ENCODE peak calls at places on chromosomes 12 and 14, in nine cellular contexts. Y, L, O, P, G, D, U, W and Q are unnamed samples.

GRCh38 chr12:119964123-119964522 is 24.9 kb upstream of the BICDL1 start:
- DNase-seq in Y (no peak), L (no peak), O (no peak), P (no peak), G (no peak), D (no peak), U (no peak), W (no peak), Q (no peak)

GRCh38 chr12:127145543-127145928 is 1121.4 kb upstream of the TMEM132C start:
- DNase-seq in Y (no peak), L (peak), O (no peak), P (no peak), G (no peak), D (no peak), U (no peak), W (no peak), Q (no peak)

GRCh38 chr12:93380480-93381121 is 2.9 kb downstream of the NUDT4 start:
- DNase-seq in Y (no peak), L (peak), O (no peak), P (peak), G (no peak), D (peak), U (peak), W (no peak), Q (no peak)

GRCh38 chr14:75428230-75429104 is 645 bp downstream of the JDP2 start:
- DNase-seq in Y (no peak), L (no peak), O (no peak), P (peak), G (peak), D (no peak), U (peak), W (no peak), Q (no peak)

GRCh38 chr12:69024907-69025306 is 91.9 kb upstream of the CPM start:
- DNase-seq in Y (no peak), L (peak), O (no peak), P (no peak), G (no peak), D (peak), U (peak), W (no peak), Q (no peak)

GRCh38 chr12:71768900-71769299 is 14.2 kb downstream of the RAB21 start:
- DNase-seq in Y (no peak), L (no peak), O (no peak), P (no peak), G (no peak), D (no peak), U (no peak), W (no peak), Q (no peak)

GRCh38 chr12:9706081-9706685 is 26.7 kb downstream of the CLECL1 start:
- DNase-seq in Y (no peak), L (no peak), O (no peak), P (no peak), G (no peak), D (peak), U (no peak), W (no peak), Q (no peak)

GRCh38 chr14:38419579-38419978 is 163.7 kb upstream of the CLEC14A start:
- DNase-seq in Y (no peak), L (no peak), O (no peak), P (peak), G (no peak), D (no peak), U (no peak), W (no peak), Q (no peak)

GRCh38 chr14:64391113-64391725 is 3.1 kb downstream of the MTHFD1 start:
- DNase-seq in Y (no peak), L (no peak), O (no peak), P (no peak), G (no peak), D (no peak), U (no peak), W (no peak), Q (no peak)

GRCh38 chr12:59283012-59283411 is 312.8 kb upstream of the SLC16A7 start:
- DNase-seq in Y (no peak), L (no peak), O (no peak), P (no peak), G (no peak), D (no peak), U (no peak), W (no peak), Q (no peak)

GRCh38 chr12:109356586-109356985 is 8.9 kb downstream of the MYO1H start:
- DNase-seq in Y (no peak), L (no peak), O (no peak), P (no peak), G (no peak), D (no peak), U (no peak), W (no peak), Q (no peak)

GRCh38 chr12:43957732-43958131 is 121.9 kb downstream of the TMEM117 start:
- DNase-seq in Y (no peak), L (peak), O (no peak), P (peak), G (peak), D (peak), U (peak), W (peak), Q (no peak)

GRCh38 chr12:53049582-53050318 is at the start of gene TNS2:
- DNase-seq in Y (peak), L (peak), O (no peak), P (peak), G (peak), D (peak), U (peak), W (peak), Q (no peak)

GRCh38 chr14:63269561-63270225 is 49.0 kb downstream of the GPHB5 start:
- DNase-seq in Y (no peak), L (no peak), O (no peak), P (no peak), G (no peak), D (no peak), U (no peak), W (no peak), Q (no peak)

GRCh38 chr12:52198454-52199215 is 6.8 kb upstream of the KRT80 start:
- DNase-seq in Y (no peak), L (no peak), O (no peak), P (no peak), G (no peak), D (no peak), U (no peak), W (no peak), Q (no peak)

GRCh38 chr14:30767624-30768023 is 106.7 kb upstream of the COCH start:
- DNase-seq in Y (no peak), L (no peak), O (no peak), P (no peak), G (no peak), D (no peak), U (no peak), W (no peak), Q (no peak)

GRCh38 chr12:34398706-34399630 is 376.7 kb downstream of the ALG10 start:
- DNase-seq in Y (peak), L (no peak), O (no peak), P (no peak), G (peak), D (no peak), U (no peak), W (no peak), Q (peak)

GRCh38 chr12:20206410-20206809 is 161.9 kb upstream of the PDE3A start:
- DNase-seq in Y (no peak), L (peak), O (no peak), P (no peak), G (no peak), D (no peak), U (no peak), W (no peak), Q (no peak)

GRCh38 chr14:101025656-101026055 is 122.1 kb upstream of the RTL1 start:
- DNase-seq in Y (no peak), L (no peak), O (no peak), P (no peak), G (no peak), D (no peak), U (no peak), W (no peak), Q (no peak)

GRCh38 chr12:58915634-58916033 is 4.7 kb downstream of the LRIG3 start:
- DNase-seq in Y (no peak), L (peak), O (no peak), P (peak), G (no peak), D (peak), U (peak), W (peak), Q (no peak)

GRCh38 chr12:126588586-126589249 is 1523.5 kb downstream of the AACS start:
- DNase-seq in Y (no peak), L (no peak), O (no peak), P (no peak), G (no peak), D (no peak), U (no peak), W (no peak), Q (no peak)

GRCh38 chr12:93442411-93443340 is 929 bp upstream of the UBE2N start:
- DNase-seq in Y (no peak), L (no peak), O (no peak), P (no peak), G (no peak), D (peak), U (no peak), W (no peak), Q (no peak)

GRCh38 chr12:61821381-61821780 is 438.8 kb upstream of the USP15 start:
- DNase-seq in Y (no peak), L (peak), O (no peak), P (no peak), G (no peak), D (no peak), U (no peak), W (no peak), Q (no peak)

GRCh38 chr14:104673481-104673880 is 15.9 kb upstream of the INF2 start:
- DNase-seq in Y (no peak), L (no peak), O (no peak), P (no peak), G (no peak), D (no peak), U (no peak), W (no peak), Q (no peak)

GRCh38 chr12:98275131-98275475 is 240.3 kb upstream of the TMPO start:
- DNase-seq in Y (no peak), L (no peak), O (no peak), P (no peak), G (no peak), D (no peak), U (no peak), W (no peak), Q (no peak)

GRCh38 chr12:96776908-96777307 is 130.1 kb upstream of the NEDD1 start:
- DNase-seq in Y (no peak), L (no peak), O (no peak), P (no peak), G (no peak), D (no peak), U (no peak), W (no peak), Q (no peak)

GRCh38 chr12:40170593-40170992 is 54.2 kb upstream of the LRRK2 start:
- DNase-seq in Y (no peak), L (no peak), O (no peak), P (no peak), G (no peak), D (no peak), U (no peak), W (no peak), Q (no peak)

DNA sequence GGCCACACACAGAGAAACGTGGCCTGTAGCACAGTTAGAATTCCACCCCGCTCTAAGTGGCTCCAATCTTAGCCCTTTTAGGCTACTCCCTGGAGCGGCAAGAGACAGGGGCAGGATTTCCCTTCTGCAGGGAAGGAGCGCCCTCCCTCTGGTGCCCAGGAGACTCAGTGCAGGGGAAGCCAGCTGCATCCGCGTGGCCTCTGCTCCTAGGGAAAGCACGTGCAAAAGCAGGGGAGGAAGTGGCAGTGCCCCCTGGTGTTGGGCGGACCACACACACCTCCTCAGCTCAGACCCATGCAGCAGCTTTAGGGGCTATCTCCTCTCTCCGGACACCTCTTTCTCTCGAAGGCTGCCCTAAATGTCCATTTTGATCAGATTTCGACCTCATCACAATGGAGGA is 50.0 kb downstream of the SPRING1 start:
- DNase-seq in Y (no peak), L (no peak), O (no peak), P (peak), G (peak), D (no peak), U (peak), W (no peak), Q (no peak)
- TF ChIP-seq CTCF in Y (peak), L (peak), O (no peak), P (peak), G (peak), D (peak), U (peak), W (peak), Q (no peak)

GRCh38 chr14:21714318-21714929 is 40.8 kb upstream of the OR4E1 start:
- DNase-seq in Y (no peak), L (no peak), O (no peak), P (no peak), G (no peak), D (no peak), U (no peak), W (no peak), Q (no peak)

GRCh38 chr14:21712039-21712438 is 38.4 kb upstream of the OR4E1 start:
- DNase-seq in Y (no peak), L (no peak), O (no peak), P (no peak), G (no peak), D (no peak), U (no peak), W (no peak), Q (no peak)

DNA sequence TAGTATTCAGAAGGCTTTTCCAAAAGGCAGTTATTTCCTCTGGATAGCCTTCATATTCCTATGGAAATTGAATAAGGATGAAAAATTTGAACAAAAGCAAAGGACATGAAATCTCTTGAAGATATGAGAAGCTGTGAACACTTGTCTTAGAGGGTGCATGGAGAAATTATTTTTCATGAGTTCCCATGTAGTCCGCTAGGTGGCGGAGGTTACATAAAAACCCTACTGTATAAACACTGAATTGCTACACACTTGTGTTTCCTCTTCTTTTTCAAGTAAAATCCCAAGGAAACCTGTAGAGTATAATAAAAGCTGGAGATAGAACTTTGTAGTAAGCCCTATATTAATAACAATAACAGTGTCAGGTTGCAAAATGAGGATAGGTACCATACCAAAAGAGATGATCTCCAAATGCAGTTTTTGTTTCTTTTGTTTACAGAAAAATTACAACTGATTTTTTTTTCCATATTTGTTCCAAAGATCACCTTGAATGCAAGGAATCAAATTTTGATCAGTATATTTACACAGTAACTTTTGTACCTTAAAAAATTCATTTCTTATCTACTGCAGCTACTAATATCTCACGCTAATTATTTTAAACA is 37.8 kb upstream of the OR4E1 start:
- DNase-seq in Y (no peak), L (peak), O (no peak), P (peak), G (peak), D (peak), U (peak), W (peak), Q (no peak)
- TF ChIP-seq CTCF in Y (peak), L (peak), O (peak), P (peak), G (peak), D (peak), U (peak), W (peak), Q (peak)

GRCh38 chr12:79978692-79979091 is 43.8 kb upstream of the PPP1R12A start:
- DNase-seq in Y (no peak), L (no peak), O (no peak), P (no peak), G (no peak), D (no peak), U (no peak), W (no peak), Q (no peak)
- TF ChIP-seq CTCF in Y (no peak), L (no peak), O (no peak), P (no peak), G (no peak), D (no peak), U (no peak), W (no peak), Q (no peak)

GRCh38 chr12:111692575-111693210 is 6.8 kb downstream of the ACAD10 start:
- DNase-seq in Y (no peak), L (no peak), O (no peak), P (peak), G (peak), D (peak), U (peak), W (no peak), Q (no peak)
- TF ChIP-seq CTCF in Y (no peak), L (peak), O (no peak), P (peak), G (peak), D (no peak), U (peak), W (peak), Q (no peak)

GRCh38 chr14:58272589-58273372 is 25.6 kb upstream of the ARID4A start:
- DNase-seq in Y (no peak), L (no peak), O (no peak), P (peak), G (no peak), D (peak), U (peak), W (no peak), Q (no peak)
- TF ChIP-seq CTCF in Y (peak), L (peak), O (no peak), P (no peak), G (no peak), D (peak), U (peak), W (no peak), Q (no peak)

DNA sequence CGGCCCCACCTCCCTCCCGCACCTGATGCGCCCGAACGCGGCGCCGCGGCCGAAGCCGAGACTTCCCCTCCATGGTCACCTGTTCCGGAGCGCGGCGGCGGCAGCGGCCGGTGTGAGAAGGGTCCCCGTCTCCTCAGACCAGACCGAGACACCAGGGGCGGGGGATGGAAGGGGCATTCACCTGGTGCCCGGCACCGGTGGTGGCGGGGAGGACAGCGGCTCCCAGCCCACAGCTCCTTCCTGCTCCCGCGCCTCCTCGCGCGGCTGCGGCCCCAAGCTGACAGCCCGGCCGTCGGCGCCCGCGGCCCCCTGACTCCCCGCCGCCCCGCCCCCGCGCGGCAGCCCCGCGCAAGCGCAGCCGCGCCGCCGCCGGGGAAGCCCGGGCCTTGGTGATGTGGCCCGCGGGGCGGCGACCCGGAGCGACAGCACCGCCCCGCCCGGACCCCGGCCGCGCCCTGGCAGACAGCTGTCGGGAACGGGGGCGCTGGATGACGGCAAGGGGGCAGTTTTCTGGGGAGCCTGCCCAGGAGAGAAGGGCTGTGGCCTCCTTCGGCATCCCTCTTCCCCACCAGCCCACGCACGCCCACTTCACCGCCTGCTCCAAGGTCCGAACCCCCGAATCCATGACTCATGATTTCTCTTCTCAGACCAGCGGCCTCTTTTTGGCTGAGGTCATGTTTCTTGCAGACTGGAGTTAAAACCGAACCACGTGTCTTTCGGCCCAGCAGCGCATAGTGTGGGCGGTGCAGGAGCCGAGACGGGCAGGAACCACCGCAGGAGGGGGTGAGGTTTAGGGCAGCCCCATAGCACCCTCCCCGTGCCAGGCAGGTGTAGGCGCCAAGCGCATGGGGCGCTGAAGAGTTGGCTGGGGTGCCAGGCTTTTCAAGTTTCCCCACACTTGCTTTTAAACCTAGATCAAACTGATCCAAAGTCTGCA is at the start of gene SLC41A2:
- DNase-seq in Y (peak), L (peak), O (peak), P (peak), G (peak), D (peak), U (peak), W (peak), Q (peak)
- TF ChIP-seq CTCF in Y (peak), L (no peak), O (no peak), P (no peak), G (no peak), D (peak), U (no peak), W (no peak), Q (no peak)

DNA sequence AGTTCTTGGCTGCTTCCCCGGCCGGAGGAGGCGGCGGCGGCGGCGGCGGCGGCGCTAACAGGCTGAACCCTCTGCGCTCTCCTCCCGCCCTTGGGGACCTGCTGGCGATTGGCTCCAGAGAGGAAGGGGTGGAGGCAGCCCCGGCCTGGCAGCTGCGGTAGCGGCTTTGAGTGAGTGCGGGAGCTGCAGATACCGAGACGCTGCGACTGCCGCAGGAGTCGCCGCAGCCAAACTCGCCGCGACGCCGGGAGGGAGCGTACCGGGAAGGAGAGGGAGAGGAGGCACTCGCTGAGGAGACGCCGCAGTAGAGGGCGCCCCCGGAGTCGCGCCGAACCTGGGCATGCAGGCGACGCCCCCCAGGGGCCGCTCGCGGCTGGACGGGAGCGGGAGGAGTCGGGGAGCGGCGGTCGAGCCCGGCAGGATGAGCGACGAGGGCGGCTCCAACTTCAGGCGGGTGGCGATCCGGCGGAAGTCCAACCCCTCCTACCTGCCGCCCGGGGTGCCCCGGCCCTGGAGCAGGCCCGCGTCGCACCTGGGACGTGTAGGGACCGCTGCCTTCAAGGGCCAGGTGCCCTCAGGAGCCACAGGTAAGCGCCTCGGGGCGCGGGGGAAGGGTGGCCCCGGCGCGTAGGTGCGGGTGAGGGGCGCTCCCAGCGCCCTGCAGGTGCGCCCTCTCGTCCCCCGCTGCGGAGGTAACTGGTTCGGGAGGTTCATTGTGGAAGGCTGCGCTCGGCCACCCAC is at the start of gene FGD4:
- DNase-seq in Y (peak), L (peak), O (peak), P (peak), G (peak), D (peak), U (peak), W (peak), Q (peak)
- TF ChIP-seq CTCF in Y (peak), L (peak), O (no peak), P (peak), G (peak), D (peak), U (peak), W (peak), Q (no peak)

GRCh38 chr14:25484194-25484593 is 434.2 kb upstream of the STXBP6 start:
- DNase-seq in Y (no peak), L (no peak), O (no peak), P (no peak), G (no peak), D (no peak), U (no peak), W (no peak), Q (no peak)
- TF ChIP-seq CTCF in Y (peak), L (no peak), O (no peak), P (no peak), G (no peak), D (no peak), U (no peak), W (no peak), Q (no peak)